ENCODE peak calls at places on chromosomes 6 and 20, in nine cellular contexts. C, D, J, K, X, R, P, Q and V are unnamed samples.

GRCh38 chr6:42960243-42961019 is at the start of gene GNMT:
- DNase-seq in C (peak; percentile 95), D (peak; percentile 43), J (peak; percentile 84), K (peak; percentile 76), X (no peak), R (peak; percentile 58), P (peak; percentile 93), Q (peak; percentile 90), V (peak; percentile 89)

GRCh38 chr6:33984466-33985332 is 161.2 kb downstream of the GRM4 start:
- DNase-seq in C (peak; percentile 4), D (no peak), J (no peak), K (no peak), X (no peak), R (no peak), P (no peak), Q (no peak), V (peak; percentile 77)

GRCh38 chr20:33373735-33374605 is 27.3 kb downstream of the CDK5RAP1 start:
- DNase-seq in C (peak; percentile 45), D (no peak), J (no peak), K (peak; percentile 65), X (peak; percentile 46), R (peak; percentile 40), P (no peak), Q (peak; percentile 69), V (no peak)

GRCh38 chr20:44092551-44093248 is 94.3 kb downstream of the JPH2 start:
- DNase-seq in C (no peak), D (peak; percentile 46), J (no peak), K (peak; percentile 42), X (peak; percentile 16), R (no peak), P (no peak), Q (no peak), V (no peak)

GRCh38 chr6:44401138-44401537 is 13.6 kb downstream of the CDC5L start:
- DNase-seq in C (no peak), D (no peak), J (no peak), K (no peak), X (no peak), R (no peak), P (no peak), Q (no peak), V (no peak)

GRCh38 chr6:37696220-37696840 is 1.4 kb downstream of the MDGA1 start:
- DNase-seq in C (peak; percentile 29), D (peak; percentile 48), J (no peak), K (no peak), X (no peak), R (no peak), P (peak; percentile 79), Q (no peak), V (peak; percentile 87)

GRCh38 chr20:46031701-46032254 is 2.8 kb downstream of the SLC12A5 start:
- DNase-seq in C (peak; percentile 47), D (no peak), J (no peak), K (peak; percentile 45), X (no peak), R (no peak), P (no peak), Q (no peak), V (no peak)

GRCh38 chr6:17397764-17398194 is 4.4 kb downstream of the CAP2 start:
- DNase-seq in C (peak; percentile 23), D (no peak), J (no peak), K (no peak), X (no peak), R (no peak), P (no peak), Q (no peak), V (no peak)

GRCh38 chr20:40970218-40970617 is 58.4 kb upstream of the TOP1 start:
- DNase-seq in C (no peak), D (no peak), J (no peak), K (no peak), X (no peak), R (peak; percentile 11), P (no peak), Q (no peak), V (no peak)

GRCh38 chr20:31617432-31618104 is 12.5 kb downstream of the ID1 start:
- DNase-seq in C (no peak), D (no peak), J (no peak), K (no peak), X (no peak), R (no peak), P (no peak), Q (no peak), V (no peak)

GRCh38 chr6:138546733-138547185 is 47.5 kb upstream of the NHSL1 start:
- DNase-seq in C (no peak), D (peak; percentile 21), J (no peak), K (no peak), X (no peak), R (no peak), P (no peak), Q (no peak), V (no peak)

GRCh38 chr20:15814903-15815302 is 758.3 kb downstream of the KIF16B start:
- DNase-seq in C (no peak), D (no peak), J (no peak), K (no peak), X (peak; percentile 22), R (no peak), P (no peak), Q (no peak), V (no peak)

GRCh38 chr20:22403860-22404608 is 180.3 kb downstream of the FOXA2 start:
- DNase-seq in C (peak; percentile 38), D (no peak), J (peak; percentile 57), K (peak; percentile 53), X (no peak), R (no peak), P (no peak), Q (no peak), V (no peak)

GRCh38 chr6:168643401-168643800 is 202.4 kb downstream of the SMOC2 start:
- DNase-seq in C (no peak), D (no peak), J (no peak), K (no peak), X (no peak), R (no peak), P (no peak), Q (no peak), V (no peak)

GRCh38 chr20:9838035-9838377 is 870 bp downstream of the PAK5 start:
- DNase-seq in C (peak; percentile 12), D (no peak), J (no peak), K (no peak), X (no peak), R (no peak), P (no peak), Q (no peak), V (no peak)

GRCh38 chr6:90168693-90169131 is 127.9 kb downstream of the BACH2 start:
- DNase-seq in C (no peak), D (no peak), J (no peak), K (no peak), X (no peak), R (no peak), P (no peak), Q (no peak), V (no peak)

GRCh38 chr6:80249897-80250296 is 143.4 kb downstream of the BCKDHB start:
- DNase-seq in C (no peak), D (no peak), J (no peak), K (no peak), X (no peak), R (no peak), P (no peak), Q (no peak), V (no peak)

GRCh38 chr6:110307368-110307767 is 50.8 kb downstream of the METTL24 start:
- DNase-seq in C (no peak), D (no peak), J (no peak), K (no peak), X (no peak), R (no peak), P (no peak), Q (no peak), V (no peak)

GRCh38 chr20:50396623-50397022 is 113.6 kb upstream of the PTPN1 start:
- DNase-seq in C (no peak), D (no peak), J (no peak), K (no peak), X (no peak), R (no peak), P (no peak), Q (no peak), V (no peak)

GRCh38 chr20:50394569-50394968 is 115.6 kb upstream of the PTPN1 start:
- DNase-seq in C (no peak), D (no peak), J (no peak), K (no peak), X (no peak), R (no peak), P (no peak), Q (no peak), V (no peak)

GRCh38 chr20:50395258-50395729 is 114.9 kb upstream of the PTPN1 start:
- DNase-seq in C (peak; percentile 83), D (no peak), J (peak; percentile 52), K (no peak), X (no peak), R (peak; percentile 43), P (no peak), Q (peak; percentile 55), V (peak; percentile 95)

GRCh38 chr20:50397058-50397457 is 113.1 kb upstream of the PTPN1 start:
- DNase-seq in C (no peak), D (no peak), J (no peak), K (no peak), X (no peak), R (no peak), P (no peak), Q (no peak), V (no peak)

GRCh38 chr20:50395914-50396488 is 114.2 kb upstream of the PTPN1 start:
- DNase-seq in C (no peak), D (no peak), J (no peak), K (no peak), X (no peak), R (no peak), P (no peak), Q (no peak), V (no peak)
- TF ChIP-seq CTCF in C (no peak), D (no peak), J (no peak), K (no peak), X (no peak), R (no peak), P (no peak), Q (no peak), V (no peak)

GRCh38 chr6:107075951-107076381 is 39.3 kb downstream of the BEND3 start:
- DNase-seq in C (no peak), D (no peak), J (no peak), K (no peak), X (no peak), R (no peak), P (no peak), Q (peak; percentile 56), V (no peak)
- TF ChIP-seq CTCF in C (no peak), D (no peak), J (no peak), K (no peak), X (no peak), R (no peak), P (no peak), Q (peak; percentile 30), V (no peak)

GRCh38 chr6:100775667-100776066 is 105.5 kb downstream of the ASCC3 start:
- DNase-seq in C (no peak), D (no peak), J (no peak), K (no peak), X (no peak), R (no peak), P (no peak), Q (no peak), V (no peak)
- TF ChIP-seq CTCF in C (no peak), D (no peak), J (no peak), K (no peak), X (peak; percentile 5), R (no peak), P (no peak), Q (no peak), V (no peak)

DNA sequence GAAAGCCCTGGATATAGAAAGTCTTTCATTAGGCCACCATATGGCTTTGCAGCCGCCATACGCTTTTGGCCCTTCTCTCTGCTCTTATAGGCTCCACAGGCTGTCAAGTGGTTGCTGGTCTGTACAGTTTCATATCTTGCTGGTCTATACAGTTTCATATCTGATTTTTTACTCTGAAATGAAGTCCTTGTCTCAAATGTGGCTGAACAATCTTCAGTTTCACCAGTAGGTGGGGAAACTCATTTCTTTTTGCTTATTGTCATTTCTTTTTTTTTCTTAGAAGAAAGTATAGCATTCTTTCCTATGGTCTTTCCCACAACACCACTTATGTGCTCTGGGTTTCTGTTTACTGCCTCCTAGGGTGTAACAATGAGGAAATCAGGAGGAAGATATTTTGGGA is 771.4 kb upstream of the MMS22L start:
- DNase-seq in C (no peak), D (no peak), J (no peak), K (no peak), X (no peak), R (no peak), P (no peak), Q (no peak), V (no peak)
- TF ChIP-seq CTCF in C (no peak), D (peak; percentile 63), J (no peak), K (peak; percentile 15), X (no peak), R (no peak), P (no peak), Q (no peak), V (no peak)